ENCODE peak calls at places on chromosomes 16 and 17, in six cellular contexts. One of them, this sample, is unnamed.

GRCh38 chr17:17781591-17782424 is 55.0 kb downstream of the SREBF1 start:
- DNase-seq in PC-9: no peak
- DNase-seq in fibroblast of lung: peak; percentile 67
- DNase-seq in progenitor cell of endocrine pancreas: peak; percentile 36
- DNase-seq in HFFc6: peak; percentile 29
- DNase-seq in BJ: no peak
- DNase-seq in this sample: peak; percentile 76

GRCh38 chr17:83125515-83126274 is 46.3 kb downstream of the METRNL start:
- DNase-seq in progenitor cell of endocrine pancreas: no peak
- DNase-seq in BJ: no peak
- DNase-seq in fibroblast of lung: no peak
- DNase-seq in HFFc6: no peak
- DNase-seq in PC-9: peak; percentile 60
- DNase-seq in this sample: peak; percentile 32

GRCh38 chr16:65598626-65599025 is 476.8 kb upstream of the CDH11 start:
- DNase-seq in progenitor cell of endocrine pancreas: no peak
- DNase-seq in HFFc6: no peak
- DNase-seq in fibroblast of lung: no peak
- DNase-seq in BJ: no peak
- DNase-seq in PC-9: no peak
- DNase-seq in this sample: no peak

GRCh38 chr17:42342242-42343008 is 45.8 kb downstream of the STAT3 start:
- DNase-seq in fibroblast of lung: peak; percentile 65
- DNase-seq in HFFc6: peak; percentile 44
- DNase-seq in progenitor cell of endocrine pancreas: no peak
- DNase-seq in PC-9: no peak
- DNase-seq in BJ: no peak
- DNase-seq in this sample: no peak

GRCh38 chr17:68461589-68461988 is 4.3 kb upstream of the WIPI1 start:
- DNase-seq in PC-9: no peak
- DNase-seq in BJ: no peak
- DNase-seq in progenitor cell of endocrine pancreas: no peak
- DNase-seq in HFFc6: no peak
- DNase-seq in fibroblast of lung: no peak
- DNase-seq in this sample: no peak

GRCh38 chr16:47732122-47732805 is 271.1 kb downstream of the PHKB start:
- DNase-seq in HFFc6: peak; percentile 76
- DNase-seq in fibroblast of lung: peak; percentile 94
- DNase-seq in PC-9: peak; percentile 59
- DNase-seq in progenitor cell of endocrine pancreas: no peak
- DNase-seq in BJ: peak; percentile 82
- DNase-seq in this sample: no peak

GRCh38 chr17:1275962-1276736 is 3.3 kb upstream of the TRARG1 start:
- DNase-seq in BJ: no peak
- DNase-seq in HFFc6: no peak
- DNase-seq in PC-9: no peak
- DNase-seq in progenitor cell of endocrine pancreas: peak; percentile 66
- DNase-seq in fibroblast of lung: peak; percentile 43
- DNase-seq in this sample: peak; percentile 80

GRCh38 chr16:48969611-48970010 is 312.0 kb downstream of the CBLN1 start:
- DNase-seq in fibroblast of lung: no peak
- DNase-seq in HFFc6: no peak
- DNase-seq in PC-9: no peak
- DNase-seq in progenitor cell of endocrine pancreas: no peak
- DNase-seq in BJ: no peak
- DNase-seq in this sample: no peak

GRCh38 chr16:73179671-73180370 is 131.9 kb upstream of the ZFHX3 start:
- DNase-seq in PC-9: no peak
- DNase-seq in fibroblast of lung: peak; percentile 65
- DNase-seq in progenitor cell of endocrine pancreas: no peak
- DNase-seq in BJ: no peak
- DNase-seq in HFFc6: no peak
- DNase-seq in this sample: no peak

GRCh38 chr16:11253009-11253994 is 2.7 kb downstream of the SOCS1 start:
- DNase-seq in progenitor cell of endocrine pancreas: no peak
- DNase-seq in fibroblast of lung: peak; percentile 73
- DNase-seq in PC-9: no peak
- DNase-seq in BJ: no peak
- DNase-seq in HFFc6: peak; percentile 39
- DNase-seq in this sample: no peak

GRCh38 chr16:14308357-14308723 is 237.2 kb downstream of the MRTFB start:
- DNase-seq in BJ: no peak
- DNase-seq in HFFc6: no peak
- DNase-seq in fibroblast of lung: no peak
- DNase-seq in PC-9: no peak
- DNase-seq in progenitor cell of endocrine pancreas: no peak
- DNase-seq in this sample: no peak

GRCh38 chr16:69346683-69347082 is 4.9 kb downstream of the TMED6 start:
- DNase-seq in HFFc6: no peak
- DNase-seq in fibroblast of lung: no peak
- DNase-seq in BJ: no peak
- DNase-seq in progenitor cell of endocrine pancreas: no peak
- DNase-seq in PC-9: no peak
- DNase-seq in this sample: no peak

GRCh38 chr16:87471278-87472141 is 21.3 kb downstream of the ZCCHC14 start:
- DNase-seq in HFFc6: no peak
- DNase-seq in fibroblast of lung: no peak
- DNase-seq in BJ: no peak
- DNase-seq in PC-9: no peak
- DNase-seq in progenitor cell of endocrine pancreas: no peak
- DNase-seq in this sample: no peak

GRCh38 chr16:2598133-2598641 is 60.4 kb downstream of the PDPK1 start:
- DNase-seq in HFFc6: no peak
- DNase-seq in BJ: no peak
- DNase-seq in progenitor cell of endocrine pancreas: no peak
- DNase-seq in fibroblast of lung: no peak
- DNase-seq in PC-9: no peak
- DNase-seq in this sample: no peak

GRCh38 chr17:43898446-43898845 is 8.9 kb downstream of the MPP2 start:
- DNase-seq in progenitor cell of endocrine pancreas: no peak
- DNase-seq in PC-9: no peak
- DNase-seq in BJ: no peak
- DNase-seq in fibroblast of lung: no peak
- DNase-seq in HFFc6: no peak
- DNase-seq in this sample: no peak

GRCh38 chr16:86824751-86825310 is 246.5 kb downstream of the FOXL1 start:
- DNase-seq in HFFc6: no peak
- DNase-seq in fibroblast of lung: peak; percentile 12
- DNase-seq in BJ: no peak
- DNase-seq in progenitor cell of endocrine pancreas: no peak
- DNase-seq in PC-9: no peak
- DNase-seq in this sample: no peak

GRCh38 chr16:3479654-3480216 is 15.6 kb downstream of the C16orf90 start:
- DNase-seq in progenitor cell of endocrine pancreas: no peak
- DNase-seq in HFFc6: no peak
- DNase-seq in fibroblast of lung: no peak
- DNase-seq in BJ: no peak
- DNase-seq in PC-9: no peak
- DNase-seq in this sample: no peak

GRCh38 chr17:37368577-37368976 is 7.2 kb upstream of the C17orf78 start:
- DNase-seq in BJ: no peak
- DNase-seq in HFFc6: no peak
- DNase-seq in fibroblast of lung: peak; percentile 58
- DNase-seq in progenitor cell of endocrine pancreas: no peak
- DNase-seq in PC-9: no peak
- DNase-seq in this sample: no peak

GRCh38 chr16:15970743-15971434 is 21.5 kb downstream of the ABCC1 start:
- DNase-seq in PC-9: no peak
- DNase-seq in BJ: no peak
- DNase-seq in HFFc6: no peak
- DNase-seq in fibroblast of lung: no peak
- DNase-seq in progenitor cell of endocrine pancreas: no peak
- DNase-seq in this sample: no peak

GRCh38 chr16:46632778-46633733 is 11.9 kb upstream of the SHCBP1 start:
- DNase-seq in progenitor cell of endocrine pancreas: peak; percentile 15
- DNase-seq in fibroblast of lung: no peak
- DNase-seq in PC-9: no peak
- DNase-seq in BJ: no peak
- DNase-seq in HFFc6: no peak
- DNase-seq in this sample: no peak

GRCh38 chr16:46621902-46622676 is 910 bp upstream of the SHCBP1 start:
- DNase-seq in HFFc6: no peak
- DNase-seq in BJ: no peak
- DNase-seq in PC-9: no peak
- DNase-seq in fibroblast of lung: no peak
- DNase-seq in progenitor cell of endocrine pancreas: no peak
- DNase-seq in this sample: no peak

GRCh38 chr16:46629331-46629843 is 8.2 kb upstream of the SHCBP1 start:
- DNase-seq in PC-9: peak; percentile 48
- DNase-seq in progenitor cell of endocrine pancreas: no peak
- DNase-seq in BJ: no peak
- DNase-seq in HFFc6: peak; percentile 74
- DNase-seq in fibroblast of lung: peak; percentile 76
- DNase-seq in this sample: no peak

DNA sequence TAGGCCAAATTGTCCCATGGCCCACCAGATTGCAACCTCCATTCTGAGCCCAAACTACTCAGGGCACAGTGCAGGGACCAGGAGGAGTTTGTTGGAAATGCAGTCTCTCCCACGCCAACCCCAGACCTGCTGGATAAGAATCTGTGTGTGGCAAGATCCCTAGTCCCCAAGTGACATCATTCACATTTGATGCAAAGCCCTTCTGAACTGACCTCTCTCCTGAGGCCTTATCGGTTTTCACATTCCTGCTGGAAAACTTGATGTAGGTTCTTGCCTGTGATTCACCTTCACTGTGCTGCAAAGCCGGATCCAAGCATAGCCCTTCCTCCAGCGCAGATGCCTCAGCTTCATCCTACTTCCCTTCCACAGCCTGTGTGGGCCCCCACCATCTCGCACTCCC is 6.6 kb upstream of the SHCBP1 start:
- DNase-seq in BJ: no peak
- DNase-seq in PC-9: peak; percentile 35
- DNase-seq in HFFc6: no peak
- DNase-seq in progenitor cell of endocrine pancreas: no peak
- DNase-seq in fibroblast of lung: no peak
- DNase-seq in this sample: no peak
- TF ChIP-seq CTCF in BJ: no peak
- TF ChIP-seq CTCF in PC-9: no peak
- TF ChIP-seq CTCF in HFFc6: no peak
- TF ChIP-seq CTCF in progenitor cell of endocrine pancreas: no peak
- TF ChIP-seq CTCF in fibroblast of lung: no peak
- TF ChIP-seq CTCF in this sample: no peak

GRCh38 chr16:24409045-24409444 is 130.3 kb upstream of the RBBP6 start:
- DNase-seq in progenitor cell of endocrine pancreas: no peak
- DNase-seq in fibroblast of lung: no peak
- DNase-seq in HFFc6: no peak
- DNase-seq in BJ: no peak
- DNase-seq in PC-9: no peak
- DNase-seq in this sample: no peak
- TF ChIP-seq CTCF in progenitor cell of endocrine pancreas: peak; percentile 38
- TF ChIP-seq CTCF in fibroblast of lung: no peak
- TF ChIP-seq CTCF in HFFc6: no peak
- TF ChIP-seq CTCF in BJ: no peak
- TF ChIP-seq CTCF in PC-9: peak; percentile 47
- TF ChIP-seq CTCF in this sample: no peak

DNA sequence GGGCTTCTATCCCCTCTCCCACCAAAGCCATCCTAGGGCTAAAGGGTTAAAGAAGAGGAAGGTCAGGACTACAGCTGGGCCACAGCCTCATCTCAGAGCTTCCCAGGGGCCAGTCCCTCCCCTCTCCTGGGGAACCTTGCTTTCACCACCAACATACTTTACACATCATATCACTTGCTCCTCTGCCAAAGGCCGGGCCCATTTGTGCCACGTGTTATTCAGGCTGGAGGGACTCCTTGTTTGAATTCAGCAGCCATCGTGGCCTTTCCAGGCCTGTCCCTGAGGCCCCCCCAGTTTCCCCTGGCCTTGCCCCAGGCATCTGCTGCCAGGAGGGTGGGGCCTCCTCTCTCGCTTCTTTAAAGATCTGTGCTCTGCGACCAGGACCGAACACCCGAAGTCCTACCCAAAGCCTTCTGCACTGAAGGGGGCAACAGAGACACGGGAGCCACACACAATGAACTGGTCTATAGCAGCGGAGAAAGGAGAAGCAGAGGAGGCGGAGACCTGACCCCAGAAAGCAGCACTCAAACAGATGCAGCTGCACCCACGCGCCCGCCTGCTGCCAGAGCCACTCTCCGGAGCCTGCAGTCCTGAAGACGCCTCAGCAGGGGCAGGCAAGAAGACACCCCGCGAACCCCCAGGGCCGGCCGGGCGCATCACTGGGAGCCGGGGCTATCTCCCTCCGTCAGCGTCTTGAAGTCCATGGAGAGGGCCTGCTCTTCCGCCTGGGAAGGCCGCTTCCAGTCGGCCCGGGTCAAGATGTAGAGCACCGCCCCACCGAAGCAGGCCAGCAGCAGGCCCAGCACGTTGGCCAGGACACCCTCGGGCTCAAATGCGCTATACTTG is 12.1 kb downstream of the CYB561 start:
- DNase-seq in fibroblast of lung: peak; percentile 88
- DNase-seq in HFFc6: peak; percentile 94
- DNase-seq in BJ: peak; percentile 74
- DNase-seq in progenitor cell of endocrine pancreas: no peak
- DNase-seq in PC-9: no peak
- DNase-seq in this sample: no peak
- TF ChIP-seq CTCF in fibroblast of lung: no peak
- TF ChIP-seq CTCF in HFFc6: peak; percentile 9
- TF ChIP-seq CTCF in BJ: peak; percentile 23
- TF ChIP-seq CTCF in progenitor cell of endocrine pancreas: no peak
- TF ChIP-seq CTCF in PC-9: no peak
- TF ChIP-seq CTCF in this sample: no peak

GRCh38 chr16:70588565-70588964 is 57.8 kb upstream of the IL34 start:
- DNase-seq in fibroblast of lung: peak; percentile 53
- DNase-seq in HFFc6: no peak
- DNase-seq in BJ: no peak
- DNase-seq in PC-9: no peak
- DNase-seq in progenitor cell of endocrine pancreas: no peak
- DNase-seq in this sample: no peak
- TF ChIP-seq CTCF in fibroblast of lung: no peak
- TF ChIP-seq CTCF in HFFc6: no peak
- TF ChIP-seq CTCF in BJ: no peak
- TF ChIP-seq CTCF in PC-9: no peak
- TF ChIP-seq CTCF in progenitor cell of endocrine pancreas: no peak
- TF ChIP-seq CTCF in this sample: no peak

GRCh38 chr17:27577884-27578717 is 52.9 kb upstream of the LGALS9 start:
- DNase-seq in PC-9: no peak
- DNase-seq in HFFc6: no peak
- DNase-seq in progenitor cell of endocrine pancreas: no peak
- DNase-seq in fibroblast of lung: peak; percentile 60
- DNase-seq in BJ: no peak
- DNase-seq in this sample: no peak

GRCh38 chr17:27579304-27579703 is 51.7 kb upstream of the LGALS9 start:
- DNase-seq in PC-9: no peak
- DNase-seq in HFFc6: no peak
- DNase-seq in fibroblast of lung: no peak
- DNase-seq in BJ: no peak
- DNase-seq in progenitor cell of endocrine pancreas: no peak
- DNase-seq in this sample: no peak

GRCh38 chr17:27577124-27577761 is 53.7 kb upstream of the LGALS9 start:
- DNase-seq in progenitor cell of endocrine pancreas: no peak
- DNase-seq in fibroblast of lung: peak; percentile 51
- DNase-seq in HFFc6: peak; percentile 41
- DNase-seq in BJ: peak; percentile 26
- DNase-seq in PC-9: no peak
- DNase-seq in this sample: no peak

GRCh38 chr17:27579897-27580321 is 51.1 kb upstream of the LGALS9 start:
- DNase-seq in HFFc6: no peak
- DNase-seq in PC-9: no peak
- DNase-seq in progenitor cell of endocrine pancreas: no peak
- DNase-seq in BJ: no peak
- DNase-seq in fibroblast of lung: no peak
- DNase-seq in this sample: no peak

GRCh38 chr17:27578718-27579085 is 52.3 kb upstream of the LGALS9 start:
- DNase-seq in progenitor cell of endocrine pancreas: no peak
- DNase-seq in HFFc6: no peak
- DNase-seq in BJ: no peak
- DNase-seq in fibroblast of lung: peak; percentile 43
- DNase-seq in PC-9: no peak
- DNase-seq in this sample: no peak
- TF ChIP-seq CTCF in progenitor cell of endocrine pancreas: no peak
- TF ChIP-seq CTCF in HFFc6: no peak
- TF ChIP-seq CTCF in BJ: no peak
- TF ChIP-seq CTCF in fibroblast of lung: no peak
- TF ChIP-seq CTCF in PC-9: no peak
- TF ChIP-seq CTCF in this sample: no peak

This sample was measured in mesothelial cell of epicardium.